ENCODE peak calls at places on chromosomes 2 and 18, in seven cellular contexts. E, H, D, M, Q, L and J are unnamed samples.
A peak's percentile ranks its signal among the peaks of the same experiment; 100 is the strongest.

GRCh38 chr2:223762853-223763252 is 74.5 kb downstream of the AP1S3 start:
- DNase-seq in D (no peak), M (no peak), H (peak; percentile 54), E (peak; percentile 12), L (no peak), Q (no peak), J (no peak)

GRCh38 chr2:69149631-69150215 is 136.7 kb downstream of the ANTXR1 start:
- DNase-seq in M (no peak), E (peak; percentile 63), H (peak; percentile 92), Q (peak; percentile 27), D (peak; percentile 71), L (peak; percentile 20), J (no peak)

GRCh38 chr18:3816601-3817363 is 366.8 kb downstream of the TGIF1 start:
- DNase-seq in E (peak; percentile 65), Q (no peak), M (no peak), D (no peak), H (peak; percentile 96), L (no peak), J (no peak)

GRCh38 chr2:97688062-97688827 is 18.7 kb downstream of the C2orf92 start:
- DNase-seq in E (no peak), M (no peak), D (no peak), L (no peak), H (no peak), Q (no peak), J (no peak)

GRCh38 chr2:52416340-52416739 is 1351.3 kb upstream of the CHAC2 start:
- DNase-seq in H (no peak), D (no peak), Q (no peak), M (no peak), L (no peak), E (no peak), J (no peak)

GRCh38 chr2:211405036-211405435 is 848.6 kb downstream of the CPS1 start:
- DNase-seq in E (no peak), L (no peak), D (no peak), Q (no peak), M (no peak), H (no peak), J (no peak)

GRCh38 chr18:76553715-76554603 is 58.9 kb upstream of the ZNF516 start:
- DNase-seq in E (no peak), H (peak; percentile 39), D (no peak), M (no peak), Q (no peak), L (no peak), J (no peak)

GRCh38 chr2:9235388-9236344 is 29.1 kb downstream of the ASAP2 start:
- DNase-seq in Q (no peak), L (no peak), H (peak; percentile 66), M (no peak), E (no peak), D (no peak), J (no peak)

GRCh38 chr2:165621086-165621560 is 151.6 kb downstream of the CSRNP3 start:
- DNase-seq in M (no peak), H (peak; percentile 82), Q (no peak), L (peak; percentile 37), D (no peak), E (peak; percentile 68), J (peak; percentile 85)

GRCh38 chr2:96702098-96702785 is 37.6 kb downstream of the LMAN2L start:
- DNase-seq in Q (no peak), L (no peak), M (no peak), E (no peak), D (no peak), H (no peak), J (no peak)

GRCh38 chr2:237650455-237650850 is 23.1 kb downstream of the LRRFIP1 start:
- DNase-seq in H (no peak), Q (no peak), L (no peak), E (no peak), D (no peak), M (peak; percentile 97), J (no peak)

GRCh38 chr2:4175343-4175742 is 472.0 kb downstream of the DCDC2C start:
- DNase-seq in E (no peak), Q (no peak), D (no peak), H (no peak), M (no peak), L (no peak), J (no peak)

GRCh38 chr2:161090401-161090800 is 69.8 kb upstream of the TANK start:
- DNase-seq in H (peak; percentile 51), E (peak; percentile 28), D (peak; percentile 45), L (peak; percentile 18), Q (peak; percentile 17), M (no peak), J (no peak)

GRCh38 chr2:43117521-43118143 is 108.8 kb downstream of the ZFP36L2 start:
- DNase-seq in H (no peak), L (no peak), M (no peak), D (no peak), E (no peak), Q (no peak), J (no peak)

GRCh38 chr2:239379641-239380170 is 21.1 kb downstream of the HDAC4 start:
- DNase-seq in Q (no peak), D (peak; percentile 46), M (no peak), H (no peak), E (no peak), L (no peak), J (no peak)

DNA sequence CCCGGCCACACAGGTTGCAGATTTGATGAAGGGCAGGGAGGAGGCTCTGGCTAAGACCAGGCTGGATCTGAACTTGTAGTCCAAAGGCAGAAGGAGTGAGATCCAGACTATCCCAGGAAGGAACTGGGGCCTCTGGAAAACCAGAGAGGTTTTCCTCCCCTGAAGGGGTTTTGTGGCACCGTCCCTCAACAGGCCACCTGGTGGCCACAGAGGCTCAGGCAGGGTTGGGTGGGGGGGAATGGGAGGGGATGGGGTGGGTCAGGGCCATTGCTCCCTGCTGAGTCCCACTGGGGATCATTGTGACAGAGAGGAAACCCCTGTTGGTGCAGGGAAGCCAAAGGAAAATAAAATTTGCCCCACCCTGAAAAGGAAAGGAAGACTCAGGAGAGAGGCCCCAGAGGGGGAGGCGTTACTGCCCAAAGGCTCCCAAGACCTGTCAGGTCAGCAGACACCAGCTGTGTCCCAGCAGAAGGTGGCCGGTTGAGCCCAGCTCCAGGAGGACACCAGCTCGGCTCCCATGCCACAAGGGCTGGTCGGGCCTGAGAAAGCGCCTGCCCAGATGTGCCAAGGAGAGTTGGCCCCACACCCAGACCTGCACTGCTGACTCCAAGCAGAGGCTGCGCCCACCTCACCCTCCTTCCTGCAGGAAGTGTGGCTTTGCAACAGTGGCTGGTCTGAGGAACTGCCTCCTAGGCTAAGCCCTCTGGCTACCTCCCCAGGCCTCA is 37.3 kb upstream of the PTMA start:
- DNase-seq in H (no peak), E (no peak), M (peak; percentile 57), Q (peak; percentile 68), L (no peak), D (no peak), J (no peak)
- H3K4me3 ChIP-seq in H (no peak overlapping the region), E (no peak overlapping the region), M (no peak overlapping the region), Q (no peak overlapping the region), L (no peak overlapping the region), D (no peak overlapping the region), J (no peak overlapping the region)

GRCh38 chr2:133484783-133485182 is 83.5 kb downstream of the NCKAP5 start:
- DNase-seq in M (no peak), E (no peak), L (no peak), D (no peak), H (no peak), Q (no peak), J (no peak)

GRCh38 chr2:133485868-133486267 is 82.4 kb downstream of the NCKAP5 start:
- DNase-seq in M (no peak), E (no peak), H (no peak), L (no peak), Q (no peak), D (no peak), J (no peak)

GRCh38 chr2:133486706-133487305 is 81.5 kb downstream of the NCKAP5 start:
- DNase-seq in L (no peak), D (no peak), M (no peak), H (no peak), Q (no peak), E (peak; percentile 20), J (no peak)

GRCh38 chr2:133483201-133483600 is 85.1 kb downstream of the NCKAP5 start:
- DNase-seq in L (no peak), M (no peak), D (no peak), H (no peak), Q (no peak), E (no peak), J (no peak)

DNA sequence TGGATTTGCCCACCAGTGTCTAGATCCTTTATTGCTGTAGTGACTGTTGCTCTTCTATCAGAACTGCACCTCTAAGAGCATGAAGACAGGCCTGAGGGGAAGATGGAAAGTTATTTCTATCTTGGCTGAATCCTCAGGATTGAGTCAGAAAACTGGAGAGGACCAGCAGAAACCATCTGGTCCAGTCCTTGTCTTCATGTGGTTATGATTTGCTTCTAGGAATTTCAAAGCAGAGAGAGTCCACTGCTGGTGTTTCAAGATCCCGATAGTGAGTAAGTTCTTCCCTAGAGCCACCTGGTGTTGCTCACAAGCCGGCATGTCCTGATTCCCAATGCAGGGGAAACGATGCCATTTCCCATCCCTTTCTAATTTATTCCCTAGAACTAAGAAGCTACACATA is 84.2 kb downstream of the NCKAP5 start:
- DNase-seq in H (no peak), D (no peak), Q (no peak), M (no peak), L (no peak), E (no peak), J (no peak)
- TF ChIP-seq CTCF in H (no peak), D (no peak), Q (no peak), M (no peak), L (no peak), E (no peak), J (no peak)

GRCh38 chr18:23228102-23229051 is 93.1 kb downstream of the CABLES1 start:
- DNase-seq in H (peak; percentile 35), D (no peak), M (no peak), E (peak; percentile 45), Q (peak; percentile 31), L (no peak), J (no peak)

GRCh38 chr18:23227729-23228075 is 92.4 kb downstream of the CABLES1 start:
- DNase-seq in D (no peak), E (no peak), M (no peak), H (no peak), L (no peak), Q (no peak), J (no peak)

GRCh38 chr18:23231340-23232021 is 96.2 kb downstream of the CABLES1 start:
- DNase-seq in H (peak; percentile 96), Q (peak; percentile 62), L (peak; percentile 46), E (peak; percentile 98), M (peak; percentile 58), D (peak; percentile 75), J (no peak)

GRCh38 chr18:23230688-23231087 is 95.4 kb downstream of the CABLES1 start:
- DNase-seq in L (no peak), D (no peak), M (no peak), Q (no peak), E (no peak), H (no peak), J (no peak)

DNA sequence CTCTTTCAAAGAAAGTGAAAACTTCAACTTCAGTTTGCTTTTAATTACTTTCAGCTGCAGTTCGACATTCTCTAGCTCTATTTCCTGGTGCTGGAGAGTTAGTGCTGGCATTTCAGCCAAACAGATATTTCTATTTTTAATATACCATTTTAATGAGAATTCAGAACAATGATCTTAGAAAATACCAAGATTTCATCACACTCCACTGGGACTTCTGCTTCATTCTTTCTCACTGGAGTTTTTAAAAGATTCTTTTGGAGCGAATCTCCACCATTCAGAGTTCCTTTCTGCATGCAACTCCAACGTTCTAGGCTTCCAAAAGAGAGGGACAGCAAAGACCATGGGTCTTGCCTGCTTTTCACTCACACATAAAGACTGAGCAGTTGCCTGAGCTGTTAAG is 94.2 kb downstream of the CABLES1 start:
- DNase-seq in H (peak; percentile 63), M (no peak), Q (no peak), E (no peak), L (no peak), D (no peak), J (no peak)
- H3K4me3 ChIP-seq in H (no peak overlapping the region), M (no peak overlapping the region), Q (no peak overlapping the region), E (no peak overlapping the region), L (no peak overlapping the region), D (no peak overlapping the region), J (no peak overlapping the region)

GRCh38 chr2:195848119-195848899 is 191.3 kb downstream of the SLC39A10 start:
- DNase-seq in E (no peak), D (no peak), L (no peak), M (no peak), H (no peak), Q (no peak), J (no peak)
- TF ChIP-seq CTCF in E (no peak), D (no peak), L (no peak), M (no peak), H (no peak), Q (no peak), J (no peak)